ENCODE peak calls at places on chromosome 6, in six cellular contexts. One of them, this sample, is unnamed.

GRCh38 chr6:797479-798077 is 104.6 kb upstream of the EXOC2 start:
- DNase-seq in GM12865: peak
- DNase-seq in SJSA1: peak
- DNase-seq in astrocyte: peak
- DNase-seq in fibroblast of villous mesenchyme: peak
- DNase-seq in astrocyte of the spinal cord: peak
- DNase-seq in this sample: no peak

GRCh38 chr6:33372532-33373123 is 19.0 kb upstream of the KIFC1 start:
- DNase-seq in SJSA1: no peak
- DNase-seq in fibroblast of villous mesenchyme: no peak
- DNase-seq in GM12865: no peak
- DNase-seq in astrocyte: no peak
- DNase-seq in astrocyte of the spinal cord: no peak
- DNase-seq in this sample: no peak

GRCh38 chr6:168908166-168908565 is 345.5 kb downstream of the THBS2 start:
- DNase-seq in GM12865: no peak
- DNase-seq in astrocyte of the spinal cord: peak
- DNase-seq in astrocyte: peak
- DNase-seq in SJSA1: no peak
- DNase-seq in fibroblast of villous mesenchyme: peak
- DNase-seq in this sample: no peak

GRCh38 chr6:144334150-144334708 is 49.1 kb downstream of the UTRN start:
- DNase-seq in fibroblast of villous mesenchyme: no peak
- DNase-seq in GM12865: peak
- DNase-seq in astrocyte: no peak
- DNase-seq in SJSA1: no peak
- DNase-seq in astrocyte of the spinal cord: no peak
- DNase-seq in this sample: no peak

GRCh38 chr6:157539421-157539822 is 158.4 kb downstream of the ZDHHC14 start:
- DNase-seq in SJSA1: no peak
- DNase-seq in fibroblast of villous mesenchyme: no peak
- DNase-seq in astrocyte: no peak
- DNase-seq in astrocyte of the spinal cord: no peak
- DNase-seq in GM12865: no peak
- DNase-seq in this sample: no peak

GRCh38 chr6:5511924-5512323 is 250.6 kb downstream of the FARS2 start:
- DNase-seq in fibroblast of villous mesenchyme: peak
- DNase-seq in GM12865: no peak
- DNase-seq in SJSA1: peak
- DNase-seq in astrocyte: peak
- DNase-seq in astrocyte of the spinal cord: peak
- DNase-seq in this sample: no peak

GRCh38 chr6:10954590-10955010 is 67.7 kb downstream of the SYCP2L start:
- DNase-seq in fibroblast of villous mesenchyme: peak
- DNase-seq in GM12865: peak
- DNase-seq in SJSA1: peak
- DNase-seq in astrocyte of the spinal cord: peak
- DNase-seq in astrocyte: peak
- DNase-seq in this sample: peak

GRCh38 chr6:138289739-138290138 is 71.4 kb upstream of the PBOV1 start:
- DNase-seq in astrocyte: no peak
- DNase-seq in astrocyte of the spinal cord: no peak
- DNase-seq in GM12865: peak
- DNase-seq in SJSA1: no peak
- DNase-seq in fibroblast of villous mesenchyme: no peak
- DNase-seq in this sample: no peak

GRCh38 chr6:122702846-122703245 is 76.7 kb upstream of the FABP7 start:
- DNase-seq in astrocyte: no peak
- DNase-seq in fibroblast of villous mesenchyme: peak
- DNase-seq in SJSA1: no peak
- DNase-seq in astrocyte of the spinal cord: no peak
- DNase-seq in GM12865: no peak
- DNase-seq in this sample: no peak

GRCh38 chr6:166228839-166229528 is 61.3 kb upstream of the TBXT start:
- DNase-seq in GM12865: peak
- DNase-seq in astrocyte: no peak
- DNase-seq in SJSA1: no peak
- DNase-seq in fibroblast of villous mesenchyme: no peak
- DNase-seq in astrocyte of the spinal cord: no peak
- DNase-seq in this sample: no peak

GRCh38 chr6:44100088-44100550 is 27.1 kb downstream of the MRPL14 start:
- DNase-seq in GM12865: peak
- DNase-seq in astrocyte of the spinal cord: peak
- DNase-seq in fibroblast of villous mesenchyme: peak
- DNase-seq in SJSA1: no peak
- DNase-seq in astrocyte: no peak
- DNase-seq in this sample: no peak

GRCh38 chr6:139371421-139372253 is 2.8 kb downstream of the CITED2 start:
- DNase-seq in GM12865: no peak
- DNase-seq in SJSA1: no peak
- DNase-seq in astrocyte: peak
- DNase-seq in astrocyte of the spinal cord: peak
- DNase-seq in fibroblast of villous mesenchyme: peak
- DNase-seq in this sample: no peak

GRCh38 chr6:19070520-19070919 is 683.4 kb downstream of the RNF144B start:
- DNase-seq in astrocyte: no peak
- DNase-seq in fibroblast of villous mesenchyme: no peak
- DNase-seq in astrocyte of the spinal cord: no peak
- DNase-seq in SJSA1: no peak
- DNase-seq in GM12865: no peak
- DNase-seq in this sample: no peak

GRCh38 chr6:170089937-170090335 is 200.9 kb downstream of the DLL1 start:
- DNase-seq in astrocyte of the spinal cord: no peak
- DNase-seq in GM12865: peak
- DNase-seq in astrocyte: no peak
- DNase-seq in fibroblast of villous mesenchyme: no peak
- DNase-seq in SJSA1: no peak
- DNase-seq in this sample: no peak

GRCh38 chr6:105593056-105593455 is 190.2 kb upstream of the PREP start:
- DNase-seq in SJSA1: peak
- DNase-seq in astrocyte of the spinal cord: no peak
- DNase-seq in astrocyte: peak
- DNase-seq in GM12865: no peak
- DNase-seq in fibroblast of villous mesenchyme: peak
- DNase-seq in this sample: no peak

GRCh38 chr6:167341665-167342655 is 17.1 kb downstream of the TTLL2 start:
- DNase-seq in astrocyte: no peak
- DNase-seq in fibroblast of villous mesenchyme: no peak
- DNase-seq in SJSA1: peak
- DNase-seq in GM12865: no peak
- DNase-seq in astrocyte of the spinal cord: no peak
- DNase-seq in this sample: no peak

GRCh38 chr6:52324239-52324638 is 37.7 kb upstream of the PAQR8 start:
- DNase-seq in SJSA1: no peak
- DNase-seq in fibroblast of villous mesenchyme: no peak
- DNase-seq in GM12865: no peak
- DNase-seq in astrocyte of the spinal cord: no peak
- DNase-seq in astrocyte: no peak
- DNase-seq in this sample: no peak

GRCh38 chr6:45310118-45310788 is 17.9 kb upstream of the RUNX2 start:
- DNase-seq in astrocyte: no peak
- DNase-seq in astrocyte of the spinal cord: no peak
- DNase-seq in GM12865: peak
- DNase-seq in SJSA1: no peak
- DNase-seq in fibroblast of villous mesenchyme: no peak
- DNase-seq in this sample: no peak

GRCh38 chr6:35370124-35370741 is 27.9 kb downstream of the PPARD start:
- DNase-seq in GM12865: peak
- DNase-seq in SJSA1: peak
- DNase-seq in astrocyte: peak
- DNase-seq in fibroblast of villous mesenchyme: peak
- DNase-seq in astrocyte of the spinal cord: peak
- DNase-seq in this sample: peak
- H3K4me3 ChIP-seq in GM12865: peak
- H3K4me3 ChIP-seq in SJSA1: no peak
- H3K4me3 ChIP-seq in astrocyte: peak
- H3K4me3 ChIP-seq in fibroblast of villous mesenchyme: no peak
- H3K4me3 ChIP-seq in astrocyte of the spinal cord: no peak
- H3K4me3 ChIP-seq in this sample: no peak

DNA sequence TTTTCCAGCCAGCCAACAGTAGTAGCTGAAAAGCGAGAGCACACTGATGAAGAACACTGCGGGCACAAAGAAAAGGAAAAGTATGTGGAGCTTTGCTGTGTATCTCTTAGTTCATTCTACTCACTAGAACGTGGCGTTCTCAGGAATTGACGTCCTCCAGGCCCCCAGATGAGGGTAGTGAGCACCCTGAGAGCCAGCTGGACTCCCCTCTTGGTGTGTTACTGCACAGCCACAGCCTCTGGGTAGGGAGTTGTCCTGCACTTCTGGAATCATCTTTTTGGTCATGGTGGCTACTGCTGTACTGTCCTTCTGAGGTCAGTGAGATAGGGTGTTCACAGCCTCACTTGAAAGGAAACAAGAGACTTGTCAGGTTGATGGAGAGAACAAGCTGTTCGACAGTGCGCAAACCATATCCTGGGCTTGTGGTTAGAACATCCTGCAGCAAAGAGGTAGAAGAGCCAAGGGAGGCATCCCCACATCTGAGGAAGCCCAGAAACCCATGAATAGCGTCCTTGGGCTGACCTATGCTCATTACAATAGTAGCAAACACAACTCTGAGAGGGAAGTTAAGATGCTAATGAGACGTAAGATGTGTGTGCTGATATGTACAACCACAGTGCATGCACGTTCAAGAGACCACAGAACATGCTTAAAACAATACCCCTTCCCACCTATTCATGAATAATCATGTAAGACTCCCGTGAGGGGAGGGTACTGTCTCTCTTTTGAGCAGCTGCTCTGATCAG is 14.6 kb upstream of the HLA-F start:
- DNase-seq in astrocyte of the spinal cord: no peak
- DNase-seq in fibroblast of villous mesenchyme: no peak
- DNase-seq in astrocyte: no peak
- DNase-seq in SJSA1: no peak
- DNase-seq in GM12865: peak
- DNase-seq in this sample: no peak
- H3K4me3 ChIP-seq in astrocyte of the spinal cord: no peak
- H3K4me3 ChIP-seq in fibroblast of villous mesenchyme: no peak
- H3K4me3 ChIP-seq in astrocyte: no peak
- H3K4me3 ChIP-seq in SJSA1: no peak
- H3K4me3 ChIP-seq in GM12865: no peak
- H3K4me3 ChIP-seq in this sample: no peak

GRCh38 chr6:32151131-32151884 is 431 bp downstream of the PRRT1 start:
- DNase-seq in astrocyte: no peak
- DNase-seq in fibroblast of villous mesenchyme: no peak
- DNase-seq in GM12865: no peak
- DNase-seq in SJSA1: no peak
- DNase-seq in astrocyte of the spinal cord: no peak
- DNase-seq in this sample: no peak
- H3K4me3 ChIP-seq in astrocyte: no peak
- H3K4me3 ChIP-seq in fibroblast of villous mesenchyme: peak
- H3K4me3 ChIP-seq in GM12865: no peak
- H3K4me3 ChIP-seq in SJSA1: no peak
- H3K4me3 ChIP-seq in astrocyte of the spinal cord: peak
- H3K4me3 ChIP-seq in this sample: peak

GRCh38 chr6:14520536-14520935 is 403.0 kb downstream of the CD83 start:
- DNase-seq in astrocyte of the spinal cord: no peak
- DNase-seq in fibroblast of villous mesenchyme: no peak
- DNase-seq in SJSA1: no peak
- DNase-seq in astrocyte: no peak
- DNase-seq in GM12865: no peak
- DNase-seq in this sample: no peak

GRCh38 chr6:14518515-14519217 is 401.1 kb downstream of the CD83 start:
- DNase-seq in fibroblast of villous mesenchyme: no peak
- DNase-seq in astrocyte of the spinal cord: no peak
- DNase-seq in SJSA1: no peak
- DNase-seq in GM12865: no peak
- DNase-seq in astrocyte: peak
- DNase-seq in this sample: no peak

GRCh38 chr6:14524319-14524718 is 406.7 kb downstream of the CD83 start:
- DNase-seq in fibroblast of villous mesenchyme: no peak
- DNase-seq in SJSA1: no peak
- DNase-seq in GM12865: no peak
- DNase-seq in astrocyte: peak
- DNase-seq in astrocyte of the spinal cord: no peak
- DNase-seq in this sample: no peak

GRCh38 chr6:14520029-14520428 is 402.5 kb downstream of the CD83 start:
- DNase-seq in fibroblast of villous mesenchyme: no peak
- DNase-seq in SJSA1: no peak
- DNase-seq in astrocyte of the spinal cord: no peak
- DNase-seq in GM12865: no peak
- DNase-seq in astrocyte: no peak
- DNase-seq in this sample: no peak

GRCh38 chr6:14521141-14521540 is 403.6 kb downstream of the CD83 start:
- DNase-seq in fibroblast of villous mesenchyme: no peak
- DNase-seq in astrocyte of the spinal cord: no peak
- DNase-seq in GM12865: no peak
- DNase-seq in astrocyte: no peak
- DNase-seq in SJSA1: no peak
- DNase-seq in this sample: no peak
- H3K4me3 ChIP-seq in fibroblast of villous mesenchyme: no peak
- H3K4me3 ChIP-seq in astrocyte of the spinal cord: no peak
- H3K4me3 ChIP-seq in GM12865: no peak
- H3K4me3 ChIP-seq in astrocyte: no peak
- H3K4me3 ChIP-seq in SJSA1: no peak
- H3K4me3 ChIP-seq in this sample: no peak

DNA sequence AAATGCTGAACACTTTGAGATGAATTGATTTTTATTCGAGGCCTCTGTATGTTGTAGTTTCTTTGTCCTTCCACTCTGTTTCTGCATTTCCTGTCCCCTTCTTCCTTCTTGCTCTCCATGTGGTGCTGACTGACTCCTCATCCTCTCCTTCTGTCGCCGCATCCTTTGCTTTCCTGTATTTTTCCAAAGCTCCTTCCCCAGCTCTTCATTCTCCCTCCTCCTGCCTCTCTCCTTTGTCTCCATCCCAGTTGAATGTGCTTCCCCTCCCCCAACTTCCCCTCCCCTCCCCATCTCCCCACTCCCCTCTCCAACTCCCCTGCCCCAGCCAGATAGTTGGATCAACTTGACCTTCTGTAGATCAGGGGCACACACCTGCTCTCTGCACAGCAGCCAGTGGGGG is 2.6 kb upstream of the KCNK5 start:
- DNase-seq in fibroblast of villous mesenchyme: no peak
- DNase-seq in SJSA1: no peak
- DNase-seq in astrocyte: no peak
- DNase-seq in GM12865: no peak
- DNase-seq in astrocyte of the spinal cord: no peak
- DNase-seq in this sample: no peak
- H3K4me3 ChIP-seq in fibroblast of villous mesenchyme: no peak
- H3K4me3 ChIP-seq in SJSA1: no peak
- H3K4me3 ChIP-seq in astrocyte: no peak
- H3K4me3 ChIP-seq in GM12865: no peak
- H3K4me3 ChIP-seq in astrocyte of the spinal cord: no peak
- H3K4me3 ChIP-seq in this sample: no peak

This sample was measured in left ventricle myocardium inferior.